ENCODE peak calls at places on chromosomes 6 and 20, in seven cellular contexts. C is neural crest cell, U is cardiac muscle cell, W is upper lobe of left lung, J is neural progenitor cell, L is RWPE1, I is hepatocyte. A is an unnamed sample.

GRCh38 chr6:55438217-55438616 is 110.9 kb downstream of the GFRAL start:
- DNase-seq in C (no peak), U (no peak), W (no peak), J (no peak), L (no peak), I (no peak), A (no peak)

GRCh38 chr6:22470454-22471368 is 98.7 kb upstream of the HDGFL1 start:
- DNase-seq in C (no peak), U (peak), W (peak), J (peak), L (peak), I (peak), A (no peak)

GRCh38 chr6:25945175-25945574 is 14.7 kb upstream of the SLC17A2 start:
- DNase-seq in C (no peak), U (no peak), W (no peak), J (no peak), L (no peak), I (no peak), A (no peak)

GRCh38 chr20:35908007-35908406 is 46.3 kb downstream of the SCAND1 start:
- DNase-seq in C (no peak), U (no peak), W (no peak), J (no peak), L (no peak), I (no peak), A (no peak)

GRCh38 chr6:42766163-42766670 is 15.6 kb upstream of the BICRAL start:
- DNase-seq in C (no peak), U (no peak), W (no peak), J (no peak), L (no peak), I (no peak), A (peak)

GRCh38 chr6:84764332-84765049 is at the start of gene TBX18:
- DNase-seq in C (peak), U (peak), W (peak), J (peak), L (peak), I (peak), A (no peak)

GRCh38 chr6:114576330-114576729 is 233.5 kb upstream of the HS3ST5 start:
- DNase-seq in C (no peak), U (no peak), W (no peak), J (no peak), L (no peak), I (no peak), A (no peak)

GRCh38 chr6:108841377-108841855 is 6.8 kb upstream of the ARMC2 start:
- DNase-seq in C (no peak), U (no peak), W (peak), J (no peak), L (no peak), I (no peak), A (no peak)

GRCh38 chr6:155687645-155688044 is 232.0 kb upstream of the NOX3 start:
- DNase-seq in C (no peak), U (no peak), W (no peak), J (no peak), L (no peak), I (no peak), A (no peak)

GRCh38 chr6:137813308-137813707 is 53.8 kb upstream of the TNFAIP3 start:
- DNase-seq in C (no peak), U (no peak), W (no peak), J (no peak), L (peak), I (no peak), A (no peak)

GRCh38 chr20:21118782-21119181 is 7.1 kb upstream of the KIZ start:
- DNase-seq in C (no peak), U (no peak), W (no peak), J (no peak), L (no peak), I (no peak), A (no peak)

GRCh38 chr20:36614781-36615557 is 9.4 kb downstream of the RAB5IF start:
- DNase-seq in C (no peak), U (no peak), W (no peak), J (no peak), L (no peak), I (no peak), A (no peak)

GRCh38 chr6:169454204-169454871 is 200.7 kb upstream of the THBS2 start:
- DNase-seq in C (no peak), U (peak), W (no peak), J (no peak), L (no peak), I (peak), A (no peak)

GRCh38 chr6:121349596-121349995 is 15.3 kb upstream of the TBC1D32 start:
- DNase-seq in C (no peak), U (no peak), W (no peak), J (no peak), L (no peak), I (no peak), A (no peak)

GRCh38 chr6:20873425-20874190 is 339.4 kb downstream of the CDKAL1 start:
- DNase-seq in C (no peak), U (peak), W (no peak), J (peak), L (no peak), I (no peak), A (no peak)

GRCh38 chr6:100665041-100665380 is 200.3 kb upstream of the SIM1 start:
- DNase-seq in C (no peak), U (no peak), W (no peak), J (no peak), L (no peak), I (no peak), A (no peak)

GRCh38 chr6:20454201-20454824 is 52.6 kb downstream of the E2F3 start:
- DNase-seq in C (no peak), U (no peak), W (no peak), J (no peak), L (no peak), I (peak), A (no peak)

DNA sequence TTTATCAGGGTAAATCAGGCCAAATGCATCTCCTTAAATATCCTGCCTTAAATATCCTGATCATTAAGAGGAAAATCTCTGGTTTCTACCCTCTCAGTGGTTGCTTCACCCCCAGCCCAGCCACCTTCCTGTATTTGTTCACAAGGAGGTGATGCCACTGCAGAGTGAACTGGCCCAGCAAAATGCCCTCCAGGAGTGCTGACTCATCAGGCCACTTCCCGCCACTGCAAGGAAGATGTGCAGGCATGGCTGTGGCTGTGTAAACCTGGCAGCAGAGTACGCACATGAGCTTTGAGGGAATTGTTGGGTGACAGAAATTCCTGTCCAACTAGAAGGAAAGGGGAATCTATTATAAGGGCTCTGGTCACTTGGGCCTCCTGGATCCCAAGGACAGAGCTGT is 13.8 kb downstream of the NQO2 start:
- DNase-seq in C (no peak), U (peak), W (peak), J (no peak), L (peak), I (no peak), A (no peak)
- TF ChIP-seq CTCF in C (no peak), U (no peak), W (no peak), J (no peak), L (no peak), I (no peak), A (no peak)

GRCh38 chr6:88157106-88157505 is 9.0 kb downstream of the CNR1 start:
- DNase-seq in C (no peak), U (no peak), W (no peak), J (no peak), L (no peak), I (no peak), A (no peak)
- TF ChIP-seq CTCF in C (peak), U (no peak), W (no peak), J (peak), L (no peak), I (no peak), A (no peak)

GRCh38 chr6:227074-227782 is 65.1 kb upstream of the DUSP22 start:
- DNase-seq in C (no peak), U (no peak), W (no peak), J (no peak), L (no peak), I (no peak), A (no peak)
- TF ChIP-seq CTCF in C (no peak), U (no peak), W (no peak), J (no peak), L (no peak), I (peak), A (no peak)

DNA sequence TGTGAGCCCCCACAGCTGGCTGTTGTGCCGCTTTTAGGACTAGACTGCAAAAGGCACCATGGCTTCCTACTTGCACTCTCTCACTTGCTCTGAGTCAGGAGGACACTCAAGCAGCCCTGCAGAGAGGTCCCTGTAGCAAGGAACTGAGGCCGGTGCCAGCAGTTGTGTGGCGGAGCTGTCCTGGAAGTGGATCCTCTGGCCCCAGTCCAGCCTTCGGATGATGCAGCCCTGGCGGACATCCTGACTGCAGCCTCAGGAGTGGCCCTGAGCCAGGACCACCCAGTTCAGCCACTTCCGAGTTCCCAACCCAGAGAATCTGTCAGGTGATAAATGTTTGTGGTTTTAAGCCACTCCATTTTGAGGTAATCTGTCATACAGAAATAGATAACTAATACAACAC is 17.5 kb downstream of the CTCFL start:
- DNase-seq in C (no peak), U (peak), W (no peak), J (no peak), L (no peak), I (no peak), A (no peak)
- TF ChIP-seq CTCF in C (no peak), U (no peak), W (no peak), J (no peak), L (no peak), I (no peak), A (no peak)

GRCh38 chr20:57274846-57275245 is 8.4 kb upstream of the BMP7 start:
- DNase-seq in C (no peak), U (no peak), W (no peak), J (no peak), L (no peak), I (no peak), A (no peak)

GRCh38 chr20:57275334-57275733 is 8.9 kb upstream of the BMP7 start:
- DNase-seq in C (no peak), U (no peak), W (no peak), J (no peak), L (no peak), I (no peak), A (no peak)

GRCh38 chr20:57274299-57274698 is 7.9 kb upstream of the BMP7 start:
- DNase-seq in C (no peak), U (no peak), W (no peak), J (no peak), L (no peak), I (no peak), A (no peak)

GRCh38 chr20:57270204-57270937 is 3.9 kb upstream of the BMP7 start:
- DNase-seq in C (no peak), U (no peak), W (no peak), J (peak), L (no peak), I (no peak), A (no peak)

DNA sequence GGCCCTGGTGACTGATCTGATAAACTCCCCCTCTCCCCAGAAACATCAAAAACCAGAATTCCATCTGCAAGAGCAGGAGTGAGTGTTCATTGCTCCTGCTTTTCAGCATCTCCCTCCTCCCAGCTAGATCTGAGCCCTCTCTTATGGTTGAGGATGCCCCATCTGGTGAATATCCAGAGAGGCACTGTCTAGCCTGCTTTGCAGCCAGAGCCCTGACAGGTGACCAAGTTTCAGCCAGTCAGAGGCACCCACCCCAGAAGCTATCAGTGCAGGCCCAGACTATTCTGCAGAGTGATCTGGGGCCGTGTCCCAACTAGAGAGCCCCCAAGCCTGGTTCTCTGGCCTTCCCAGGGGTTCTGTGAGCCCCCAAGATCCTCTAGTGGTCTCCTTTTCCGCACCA is 6.4 kb upstream of the BMP7 start:
- DNase-seq in C (no peak), U (no peak), W (no peak), J (peak), L (no peak), I (no peak), A (no peak)
- TF ChIP-seq CTCF in C (no peak), U (no peak), W (no peak), J (no peak), L (no peak), I (no peak), A (no peak)

GRCh38 chr6:14274016-14274415 is 156.4 kb downstream of the CD83 start:
- DNase-seq in C (no peak), U (no peak), W (no peak), J (no peak), L (no peak), I (no peak), A (no peak)
- TF ChIP-seq CTCF in C (no peak), U (no peak), W (no peak), J (no peak), L (no peak), I (no peak), A (no peak)

DNA sequence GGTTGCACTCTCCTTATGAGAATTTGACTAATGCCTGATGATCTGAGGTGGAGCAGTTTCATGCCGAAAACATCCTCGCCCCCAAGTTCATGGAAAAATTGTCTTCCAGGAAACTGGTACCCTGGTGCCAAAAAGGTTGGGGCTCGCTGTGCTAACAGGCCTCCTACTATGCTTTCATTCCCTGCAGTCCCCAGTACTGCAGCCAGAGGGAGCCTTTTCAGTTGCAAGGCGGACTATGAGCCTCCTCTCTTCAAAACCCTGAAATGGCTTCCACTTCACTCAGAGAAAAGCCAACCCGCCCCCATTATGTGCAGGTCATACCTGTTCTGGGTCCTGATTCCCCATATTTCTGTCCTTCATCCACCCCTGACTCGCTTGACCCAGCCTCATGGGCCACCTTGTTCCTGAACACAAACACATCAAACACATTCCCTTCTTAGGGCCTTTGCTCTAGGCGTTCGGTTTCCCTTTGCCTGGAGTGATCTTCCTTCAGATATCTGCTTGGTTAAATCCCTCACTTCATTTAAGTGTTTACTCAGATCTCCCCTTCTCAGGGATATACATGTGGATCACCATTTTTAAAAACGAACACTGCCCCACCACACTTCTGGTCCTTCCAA is 173.7 kb downstream of the PHACTR1 start:
- DNase-seq in C (no peak), U (no peak), W (no peak), J (no peak), L (no peak), I (no peak), A (no peak)
- TF ChIP-seq CTCF in C (peak), U (peak), W (peak), J (peak), L (peak), I (no peak), A (peak)

DNA sequence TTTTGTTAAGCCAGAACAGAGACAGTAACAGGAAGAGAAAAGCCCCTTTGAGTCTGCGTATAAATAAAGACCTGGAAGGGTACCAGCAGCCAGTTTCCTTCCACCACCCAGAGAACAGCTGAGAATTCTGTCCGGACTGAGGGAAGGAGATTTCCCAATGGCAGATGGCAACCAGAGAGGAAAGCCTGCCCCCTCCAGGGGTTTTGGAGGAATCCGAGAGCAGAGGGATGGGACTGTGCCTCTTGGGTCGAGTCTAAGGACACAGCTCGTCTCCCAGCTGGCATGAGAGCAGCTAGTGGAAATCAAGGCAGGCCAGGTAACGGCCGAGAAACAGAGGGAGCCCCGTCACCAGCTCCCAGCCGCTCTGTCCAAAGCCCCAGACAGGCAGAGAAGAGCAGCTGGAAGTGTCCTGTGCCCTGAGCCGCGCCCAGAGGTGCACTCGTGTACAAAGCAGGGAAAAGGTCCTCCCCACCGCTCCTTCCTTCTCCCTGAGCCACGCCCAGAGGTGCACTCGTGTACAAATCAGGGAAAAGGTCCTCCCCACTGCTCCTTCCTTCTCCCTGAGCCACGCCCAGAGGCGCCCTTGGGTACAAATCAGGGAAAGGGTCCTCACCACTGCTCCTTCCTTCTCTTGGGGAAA is 134.0 kb upstream of the SNX9 start:
- DNase-seq in C (no peak), U (peak), W (no peak), J (peak), L (no peak), I (peak), A (no peak)
- TF ChIP-seq CTCF in C (no peak), U (peak), W (no peak), J (peak), L (no peak), I (peak), A (no peak)

GRCh38 chr20:4697189-4697873 is 24.4 kb upstream of the PRND start:
- DNase-seq in C (no peak), U (no peak), W (no peak), J (no peak), L (no peak), I (no peak), A (no peak)

GRCh38 chr20:4694076-4694475 is 27.6 kb upstream of the PRND start:
- DNase-seq in C (no peak), U (no peak), W (no peak), J (no peak), L (no peak), I (no peak), A (no peak)

GRCh38 chr20:4689224-4689623 is 32.5 kb upstream of the PRND start:
- DNase-seq in C (no peak), U (no peak), W (no peak), J (no peak), L (no peak), I (no peak), A (no peak)

GRCh38 chr20:4688342-4688741 is 33.4 kb upstream of the PRND start:
- DNase-seq in C (no peak), U (no peak), W (no peak), J (no peak), L (no peak), I (no peak), A (no peak)

DNA sequence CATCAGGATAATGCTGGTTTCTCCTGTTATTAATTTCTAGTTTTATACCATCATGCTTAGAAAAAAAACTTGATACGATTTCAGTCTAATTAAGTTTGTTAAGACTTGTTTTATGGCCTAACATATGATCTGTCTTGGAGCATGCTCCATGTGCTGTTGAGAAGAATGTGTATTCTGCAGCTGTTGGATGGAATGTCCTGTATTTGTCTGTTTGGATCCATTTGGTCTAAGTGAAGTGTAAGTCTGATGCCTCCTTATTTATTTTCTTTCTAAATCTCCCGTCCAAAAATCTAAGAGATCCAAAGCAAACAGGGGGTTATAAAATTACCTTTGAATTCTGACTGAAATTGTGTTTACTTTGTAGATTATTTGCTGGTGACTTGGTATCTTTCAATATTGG is 30.0 kb upstream of the PRND start:
- DNase-seq in C (no peak), U (no peak), W (no peak), J (no peak), L (no peak), I (no peak), A (no peak)
- TF ChIP-seq CTCF in C (no peak), U (no peak), W (no peak), J (no peak), L (no peak), I (no peak), A (no peak)

GRCh38 chr6:140438346-140438735 is 1063.9 kb upstream of the CITED2 start:
- DNase-seq in C (no peak), U (no peak), W (no peak), J (no peak), L (peak), I (no peak), A (no peak)

GRCh38 chr6:140440223-140440810 is 1065.9 kb upstream of the CITED2 start:
- DNase-seq in C (no peak), U (no peak), W (no peak), J (no peak), L (no peak), I (no peak), A (no peak)

GRCh38 chr6:140445474-140446004 is 1071.1 kb upstream of the CITED2 start:
- DNase-seq in C (no peak), U (peak), W (no peak), J (no peak), L (peak), I (no peak), A (no peak)

GRCh38 chr6:140437619-140438345 is 1063.3 kb upstream of the CITED2 start:
- DNase-seq in C (no peak), U (no peak), W (no peak), J (no peak), L (peak), I (no peak), A (no peak)

DNA sequence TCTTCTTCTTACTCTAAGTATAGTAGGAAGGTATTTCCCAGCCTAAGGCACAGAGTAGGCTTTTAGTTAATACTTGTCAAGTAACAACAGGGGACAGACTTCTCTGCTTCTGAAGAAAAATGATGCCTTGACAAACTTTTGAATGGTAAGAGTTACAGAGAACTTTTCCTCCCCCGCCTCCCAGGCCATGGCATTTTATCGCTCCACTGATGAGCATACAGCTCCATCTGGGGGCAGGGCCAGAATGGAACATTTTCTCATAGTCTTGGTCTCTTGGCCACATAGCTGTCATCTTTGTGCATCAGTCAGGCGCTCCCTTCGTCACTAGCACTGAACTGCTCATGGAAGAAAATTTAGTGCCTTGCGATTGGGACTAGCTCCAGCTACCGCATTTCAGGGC is 1066.8 kb upstream of the CITED2 start:
- DNase-seq in C (peak), U (peak), W (peak), J (peak), L (peak), I (peak), A (no peak)
- TF ChIP-seq CTCF in C (peak), U (peak), W (no peak), J (peak), L (no peak), I (peak), A (no peak)

A was measured in natural killer cell.